ENCODE peak calls at places on chromosomes 7 and 10, in four cellular contexts. R is HepG2, J is K562, D is H1. M is an unnamed sample.

GRCh38 chr7:1289681-1290261 is 57.1 kb downstream of the UNCX start:
- DNase-seq in D (peak; percentile 64), J (no peak), R (no peak), M (no peak)

GRCh38 chr10:91090761-91091529 is 129.5 kb upstream of the PCGF5 start:
- DNase-seq in D (no peak), R (peak; percentile 23), J (no peak), M (no peak)

GRCh38 chr7:35802649-35803048 is 1.8 kb downstream of the SEPTIN7 start:
- DNase-seq in D (no peak), R (peak; percentile 26), J (peak; percentile 16), M (peak; percentile 15)

GRCh38 chr7:129664029-129665012 is 52.8 kb downstream of the NRF1 start:
- DNase-seq in D (no peak), R (peak; percentile 42), J (peak; percentile 56), M (peak; percentile 83)

GRCh38 chr10:21516270-21517131 is 9.0 kb downstream of the SKIDA1 start:
- DNase-seq in J (peak; percentile 49), R (no peak), D (peak; percentile 83), M (peak; percentile 78)

GRCh38 chr7:140659727-140660396 is 12.9 kb upstream of the ADCK2 start:
- DNase-seq in D (no peak), R (no peak), J (no peak), M (peak; percentile 71)

GRCh38 chr10:11024596-11024995 is 6.9 kb downstream of the CELF2 start:
- DNase-seq in J (no peak), D (no peak), R (no peak), M (no peak)

GRCh38 chr7:128164061-128164954 is 76.8 kb upstream of the LEP start:
- DNase-seq in J (no peak), R (no peak), D (no peak), M (peak; percentile 86)

GRCh38 chr10:11684717-11685645 is 57.2 kb upstream of the ECHDC3 start:
- DNase-seq in J (peak; percentile 73), R (no peak), D (no peak), M (peak; percentile 86)

GRCh38 chr10:78955206-78955605 is 113.6 kb upstream of the ZMIZ1 start:
- DNase-seq in R (no peak), J (no peak), D (no peak), M (no peak)

GRCh38 chr7:56537952-56538351 is 421.7 kb upstream of the NUPR2 start:
- DNase-seq in R (no peak), D (no peak), J (no peak), M (no peak)

GRCh38 chr7:141660259-141660658 is 41.7 kb downstream of the DENND11 start:
- DNase-seq in J (no peak), R (no peak), D (no peak), M (peak; percentile 35)

GRCh38 chr7:140876519-140877248 is 48.0 kb downstream of the BRAF start:
- DNase-seq in R (no peak), D (no peak), J (no peak), M (peak; percentile 82)

GRCh38 chr10:69912584-69912983 is 110.9 kb downstream of the COL13A1 start:
- DNase-seq in J (no peak), R (no peak), D (no peak), M (no peak)

GRCh38 chr10:127908106-127908957 is 1.4 kb downstream of the PTPRE start:
- DNase-seq in R (peak; percentile 23), J (no peak), D (no peak), M (peak; percentile 74)

GRCh38 chr7:37759519-37759918 is 76.0 kb downstream of the GPR141 start:
- DNase-seq in R (no peak), J (no peak), D (no peak), M (no peak)

GRCh38 chr10:46559231-46559671 is 2.8 kb upstream of the GPRIN2 start:
- DNase-seq in D (peak; percentile 42), R (no peak), J (no peak), M (no peak)

GRCh38 chr10:30436200-30436599 is 2.2 kb downstream of the MAP3K8 start:
- DNase-seq in J (peak; percentile 61), D (no peak), R (no peak), M (peak; percentile 60)

GRCh38 chr7:130352335-130353074 is 7.9 kb downstream of the CPA5 start:
- DNase-seq in J (no peak), D (no peak), R (no peak), M (peak; percentile 75)

GRCh38 chr10:69802424-69803161 is 887 bp downstream of the COL13A1 start:
- DNase-seq in R (no peak), D (peak; percentile 72), J (no peak), M (peak; percentile 56)

GRCh38 chr10:59027975-59028640 is 148.3 kb upstream of the PHYHIPL start:
- DNase-seq in J (no peak), D (no peak), R (no peak), M (no peak)

GRCh38 chr7:33792547-33793105 is 112.7 kb upstream of the BMPER start:
- DNase-seq in R (no peak), D (no peak), J (no peak), M (no peak)

GRCh38 chr7:158976849-158977593 is 120.7 kb downstream of the DYNC2I1 start:
- DNase-seq in J (peak; percentile 92), D (peak; percentile 97), R (peak; percentile 76), M (peak; percentile 51)

GRCh38 chr7:5695037-5695708 is 86.3 kb downstream of the RNF216 start:
- DNase-seq in D (no peak), J (no peak), R (no peak), M (peak; percentile 89)

GRCh38 chr10:13053794-13054462 is 46.0 kb upstream of the OPTN start:
- DNase-seq in R (no peak), D (no peak), J (no peak), M (no peak)
- TF ChIP-seq RFX5 in R (no peak), D (no peak), J (no peak), M (no peak)

DNA sequence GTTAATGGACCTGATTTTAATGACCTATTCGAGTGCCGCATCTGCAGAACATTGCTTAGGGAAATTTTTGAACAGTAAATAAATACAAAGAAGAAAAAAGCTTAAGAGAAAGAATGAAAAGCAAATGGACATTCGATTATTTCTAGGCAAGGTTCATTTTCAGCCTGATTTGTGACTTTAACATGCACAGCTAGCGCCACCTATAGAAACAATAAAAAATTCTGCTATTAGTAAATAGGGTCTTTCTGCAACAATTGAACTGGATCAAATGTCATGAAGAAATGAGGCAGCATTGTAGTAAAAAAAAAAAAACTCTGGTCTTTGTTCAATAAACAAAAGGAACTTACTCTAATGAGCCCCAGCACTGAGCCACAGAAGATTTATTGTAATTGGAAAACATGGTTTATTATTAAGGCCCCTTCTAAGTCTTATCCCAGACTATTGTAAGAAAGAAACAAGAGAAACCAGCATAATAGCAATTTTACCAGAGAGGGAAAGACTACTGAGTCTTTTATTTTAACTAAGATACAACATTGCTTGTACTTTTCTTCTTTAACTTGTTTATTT is 41.4 kb upstream of the GHITM start:
- DNase-seq in J (no peak), R (no peak), D (no peak), M (peak; percentile 10)
- TF ChIP-seq MAFK in J (no peak), R (no peak), D (no peak), M (no peak)

GRCh38 chr7:29610031-29610490 is 46.4 kb downstream of the PRR15 start:
- DNase-seq in R (no peak), D (no peak), J (no peak), M (no peak)

GRCh38 chr7:29611941-29612527 is 48.4 kb downstream of the PRR15 start:
- DNase-seq in J (no peak), R (no peak), D (no peak), M (no peak)

GRCh38 chr7:29614229-29614628 is 50.6 kb downstream of the PRR15 start:
- DNase-seq in J (no peak), D (no peak), R (no peak), M (no peak)

GRCh38 chr7:29612596-29612995 is 49.0 kb downstream of the PRR15 start:
- DNase-seq in J (no peak), R (no peak), D (no peak), M (no peak)

DNA sequence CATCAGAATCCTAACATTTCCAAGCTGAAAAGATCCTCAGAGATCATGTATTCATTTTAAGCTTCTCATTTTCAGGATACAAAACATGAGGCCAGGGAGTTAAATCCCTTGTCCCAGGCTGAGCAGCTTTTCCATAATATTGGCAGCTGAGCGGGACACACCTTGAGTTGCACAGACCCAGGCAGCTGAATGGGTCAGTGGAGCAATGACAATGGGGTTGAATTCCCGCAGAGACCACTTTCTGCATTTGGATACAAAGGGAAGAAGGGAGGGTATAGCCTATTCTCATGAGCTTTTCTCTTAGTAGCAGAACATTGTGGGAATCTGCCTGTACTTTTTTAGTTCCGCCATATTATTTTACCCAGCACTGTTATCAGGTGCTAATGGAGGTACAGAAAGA is 49.5 kb downstream of the PRR15 start:
- DNase-seq in J (no peak), R (no peak), D (no peak), M (no peak)
- H3K9ac ChIP-seq in J (no peak overlapping the region), R (no peak overlapping the region), D (no peak overlapping the region), M (no peak overlapping the region)

GRCh38 chr10:9299966-9300365 is 1245.5 kb downstream of the GATA3 start:
- DNase-seq in R (no peak), J (no peak), D (no peak), M (no peak)
- TF ChIP-seq RFX5 in R (no peak), J (no peak), D (no peak), M (no peak)

M was measured in IMR-90.